ENCODE peak calls at places on chromosomes 13 and 19, in four cellular contexts. Z is A549, D is K562, G is HepG2. Y is an unnamed sample.

GRCh38 chr13:110528371-110528770 is 33.2 kb downstream of the RAB20 start:
- DNase-seq in Z (no peak), D (no peak), G (no peak), Y (no peak)

GRCh38 chr19:15438577-15438976 is 11.2 kb downstream of the WIZ start:
- DNase-seq in Z (no peak), D (no peak), G (no peak), Y (no peak)

GRCh38 chr13:76822691-76823267 is 63.4 kb downstream of the KCTD12 start:
- DNase-seq in Z (no peak), D (no peak), G (no peak), Y (no peak)

GRCh38 chr13:104847863-104848262 is 1687.6 kb downstream of the EFNB2 start:
- DNase-seq in Z (no peak), D (no peak), G (no peak), Y (no peak)

GRCh38 chr19:28399187-28399586 is 813.8 kb downstream of the UQCRFS1 start:
- DNase-seq in Z (no peak), D (no peak), G (no peak), Y (no peak)

GRCh38 chr19:18366027-18366435 is 19.9 kb upstream of the GDF15 start:
- DNase-seq in Z (no peak), D (peak; percentile 10), G (no peak), Y (no peak)

GRCh38 chr13:26473571-26474230 is 83.8 kb upstream of the WASF3 start:
- DNase-seq in Z (no peak), D (no peak), G (no peak), Y (no peak)

GRCh38 chr13:40566811-40567210 is 99.6 kb downstream of the FOXO1 start:
- DNase-seq in Z (no peak), D (no peak), G (no peak), Y (no peak)

GRCh38 chr13:37460211-37460610 is 138.4 kb downstream of the POSTN start:
- DNase-seq in Z (no peak), D (no peak), G (no peak), Y (no peak)

GRCh38 chr13:40409278-40409677 is 257.2 kb downstream of the FOXO1 start:
- DNase-seq in Z (no peak), D (no peak), G (no peak), Y (no peak)

GRCh38 chr13:21426238-21426637 is 32.9 kb downstream of the ZDHHC20 start:
- DNase-seq in Z (no peak), D (no peak), G (no peak), Y (no peak)

GRCh38 chr19:4635763-4636135 is 3.6 kb upstream of the TNFAIP8L1 start:
- DNase-seq in Z (no peak), D (no peak), G (no peak), Y (no peak)

GRCh38 chr19:57099199-57099661 is 20.6 kb upstream of the USP29 start:
- DNase-seq in Z (peak; percentile 33), D (peak; percentile 66), G (peak; percentile 49), Y (no peak)

GRCh38 chr13:27374650-27375049 is 49.8 kb upstream of the GTF3A start:
- DNase-seq in Z (peak; percentile 76), D (peak; percentile 64), G (peak; percentile 74), Y (no peak)

GRCh38 chr13:110869231-110869804 is 45.6 kb downstream of the ANKRD10 start:
- DNase-seq in Z (no peak), D (peak; percentile 29), G (no peak), Y (no peak)

GRCh38 chr13:46146898-46147297 is 35.1 kb downstream of the LCP1 start:
- DNase-seq in Z (no peak), D (no peak), G (peak; percentile 56), Y (no peak)

GRCh38 chr19:36488816-36489138 is 584 bp downstream of the ZNF566 start:
- DNase-seq in Z (peak; percentile 64), D (peak; percentile 43), G (peak; percentile 39), Y (no peak)

GRCh38 chr19:11160119-11160768 is 4.7 kb upstream of the SPC24 start:
- DNase-seq in Z (no peak), D (peak; percentile 57), G (no peak), Y (no peak)

GRCh38 chr13:69199664-69200063 is 908.0 kb upstream of the ATXN8OS start:
- DNase-seq in Z (no peak), D (no peak), G (no peak), Y (no peak)

GRCh38 chr13:74867460-74867859 is 614.5 kb downstream of the TBC1D4 start:
- DNase-seq in Z (no peak), D (no peak), G (no peak), Y (no peak)

GRCh38 chr13:59681630-59682311 is 482.0 kb downstream of the DIAPH3 start:
- DNase-seq in Z (no peak), D (no peak), G (no peak), Y (no peak)

GRCh38 chr19:16611121-16611520 is 16.9 kb downstream of the MED26 start:
- DNase-seq in Z (no peak), D (no peak), G (no peak), Y (no peak)

GRCh38 chr13:80562423-80562822 is 221.5 kb upstream of the SPRY2 start:
- DNase-seq in Z (no peak), D (peak; percentile 21), G (no peak), Y (no peak)

GRCh38 chr19:42554046-42554575 is 25.8 kb upstream of the CEACAM1 start:
- DNase-seq in Z (no peak), D (no peak), G (no peak), Y (no peak)

GRCh38 chr13:23550164-23550563 is 20.0 kb upstream of the TNFRSF19 start:
- DNase-seq in Z (no peak), D (no peak), G (peak; percentile 56), Y (no peak)

GRCh38 chr13:108950333-108951010 is 321.1 kb downstream of the MYO16 start:
- DNase-seq in Z (no peak), D (no peak), G (no peak), Y (no peak)

GRCh38 chr13:42377640-42378382 is 105.9 kb downstream of the AKAP11 start:
- DNase-seq in Z (no peak), D (no peak), G (no peak), Y (peak; percentile 100)

GRCh38 chr13:78657699-78658629 is 991 bp downstream of the OBI1 start:
- DNase-seq in Z (peak; percentile 13), D (no peak), G (peak; percentile 74), Y (no peak)

GRCh38 chr13:71515639-71516038 is 351.4 kb downstream of the DACH1 start:
- DNase-seq in Z (no peak), D (no peak), G (no peak), Y (no peak)

GRCh38 chr19:35790981-35791813 is 15.8 kb downstream of the ARHGAP33 start:
- DNase-seq in Z (no peak), D (no peak), G (peak; percentile 40), Y (no peak)

GRCh38 chr13:32881074-32881791 is 135.0 kb upstream of the KL start:
- DNase-seq in Z (no peak), D (no peak), G (no peak), Y (no peak)

GRCh38 chr13:40504641-40505040 is 161.8 kb downstream of the FOXO1 start:
- DNase-seq in Z (no peak), D (no peak), G (no peak), Y (no peak)

GRCh38 chr19:41932259-41933130 is 4.2 kb upstream of the ERFL start:
- DNase-seq in Z (no peak), D (no peak), G (no peak), Y (no peak)

GRCh38 chr19:452829-453228 is 8.0 kb downstream of the SHC2 start:
- DNase-seq in Z (no peak), D (no peak), G (no peak), Y (no peak)

GRCh38 chr13:89796196-89796595 is 1551.3 kb upstream of the MIR17HG start:
- DNase-seq in Z (no peak), D (peak; percentile 19), G (no peak), Y (no peak)

GRCh38 chr19:42965204-42965603 is 28.2 kb upstream of the PSG7 start:
- DNase-seq in Z (peak; percentile 4), D (no peak), G (no peak), Y (no peak)

GRCh38 chr13:29849731-29850212 is 645 bp downstream of the UBL3 start:
- DNase-seq in Z (peak; percentile 32), D (peak; percentile 12), G (peak; percentile 33), Y (no peak)
- TF ChIP-seq JUNB in Z (no peak), D (no peak), G (no peak), Y (no peak)

GRCh38 chr19:3163230-3163886 is 15.2 kb upstream of the S1PR4 start:
- DNase-seq in Z (peak; percentile 84), D (peak; percentile 91), G (peak; percentile 46), Y (no peak)
- TF ChIP-seq ESRRA in Z (no peak), D (no peak), G (no peak), Y (no peak)

GRCh38 chr19:34231439-34231838 is 22.9 kb upstream of the GARRE1 start:
- DNase-seq in Z (no peak), D (no peak), G (no peak), Y (no peak)

GRCh38 chr19:34230833-34231232 is 23.5 kb upstream of the GARRE1 start:
- DNase-seq in Z (no peak), D (no peak), G (no peak), Y (no peak)

GRCh38 chr19:34235425-34235940 is 18.9 kb upstream of the GARRE1 start:
- DNase-seq in Z (no peak), D (no peak), G (no peak), Y (no peak)

GRCh38 chr19:34229721-34230120 is 24.6 kb upstream of the GARRE1 start:
- DNase-seq in Z (no peak), D (no peak), G (no peak), Y (no peak)

GRCh38 chr19:34232566-34233481 is 21.5 kb upstream of the GARRE1 start:
- DNase-seq in Z (peak; percentile 62), D (peak; percentile 32), G (peak; percentile 56), Y (no peak)
- TF ChIP-seq JUNB in Z (peak; percentile 64), D (no peak), G (no peak), Y (peak; percentile 33)

DNA sequence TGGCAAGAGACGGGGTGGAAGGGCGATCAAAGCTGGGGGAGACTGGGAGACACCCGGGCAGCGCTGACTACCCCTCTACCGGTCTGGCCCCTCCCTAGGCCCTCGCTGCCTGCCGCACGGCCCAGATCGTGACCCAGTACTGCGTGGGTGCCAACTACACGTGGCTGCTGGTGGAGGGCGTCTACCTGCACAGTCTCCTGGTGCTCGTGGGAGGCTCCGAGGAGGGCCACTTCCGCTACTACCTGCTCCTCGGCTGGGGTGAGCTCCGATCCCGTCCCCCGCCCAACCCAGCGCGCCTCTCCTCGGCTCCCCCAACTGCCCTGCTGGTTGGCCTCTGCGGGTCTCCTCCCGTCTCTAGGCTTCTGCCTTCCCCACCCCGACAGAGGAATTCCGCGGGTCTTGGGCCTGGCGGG is 8.8 kb downstream of the GIPR start:
- DNase-seq in Z (no peak), D (no peak), G (no peak), Y (no peak)
- TF ChIP-seq ESRRA in Z (no peak), D (no peak), G (no peak), Y (no peak)